ENCODE peak calls at places on chromosome 3, in four cellular contexts. G is H1, R is IMR-90, N is mesendoderm. F is an unnamed sample.
A peak's percentile ranks its signal among the peaks of the same experiment; 100 is the strongest.

GRCh38 chr3:49422379-49423248 is at the start of gene AMT:
- DNase-seq in R (peak; percentile 30), N (peak; percentile 98), G (peak; percentile 82), F (peak; percentile 84)

GRCh38 chr3:149419816-149420215 is 42.4 kb upstream of the TM4SF1 start:
- DNase-seq in N (no peak), G (no peak), R (no peak), F (no peak)

GRCh38 chr3:14876942-14877341 is 58.2 kb downstream of the FGD5 start:
- DNase-seq in N (no peak), R (no peak), G (no peak), F (no peak)

GRCh38 chr3:189041482-189042090 is 130.2 kb upstream of the TPRG1 start:
- DNase-seq in G (peak; percentile 33), N (peak; percentile 87), R (peak; percentile 45), F (peak; percentile 86)

GRCh38 chr3:98612587-98612986 is 19.2 kb upstream of the CPOX start:
- DNase-seq in N (peak; percentile 80), G (peak; percentile 38), R (no peak), F (peak; percentile 18)

GRCh38 chr3:194001728-194002459 is 134.1 kb upstream of the HES1 start:
- DNase-seq in G (no peak), R (no peak), N (no peak), F (no peak)

GRCh38 chr3:48405343-48405881 is 24.5 kb downstream of the PLXNB1 start:
- DNase-seq in R (no peak), N (no peak), G (no peak), F (no peak)

GRCh38 chr3:177396707-177397106 is 199.4 kb upstream of the TBL1XR1 start:
- DNase-seq in N (no peak), R (no peak), G (no peak), F (no peak)

GRCh38 chr3:123068227-123069020 is 1.6 kb downstream of the PDIA5 start:
- DNase-seq in N (peak; percentile 87), R (no peak), G (no peak), F (no peak)

GRCh38 chr3:31819441-31819840 is 161.6 kb downstream of the OSBPL10 start:
- DNase-seq in R (no peak), G (no peak), N (no peak), F (no peak)

DNA sequence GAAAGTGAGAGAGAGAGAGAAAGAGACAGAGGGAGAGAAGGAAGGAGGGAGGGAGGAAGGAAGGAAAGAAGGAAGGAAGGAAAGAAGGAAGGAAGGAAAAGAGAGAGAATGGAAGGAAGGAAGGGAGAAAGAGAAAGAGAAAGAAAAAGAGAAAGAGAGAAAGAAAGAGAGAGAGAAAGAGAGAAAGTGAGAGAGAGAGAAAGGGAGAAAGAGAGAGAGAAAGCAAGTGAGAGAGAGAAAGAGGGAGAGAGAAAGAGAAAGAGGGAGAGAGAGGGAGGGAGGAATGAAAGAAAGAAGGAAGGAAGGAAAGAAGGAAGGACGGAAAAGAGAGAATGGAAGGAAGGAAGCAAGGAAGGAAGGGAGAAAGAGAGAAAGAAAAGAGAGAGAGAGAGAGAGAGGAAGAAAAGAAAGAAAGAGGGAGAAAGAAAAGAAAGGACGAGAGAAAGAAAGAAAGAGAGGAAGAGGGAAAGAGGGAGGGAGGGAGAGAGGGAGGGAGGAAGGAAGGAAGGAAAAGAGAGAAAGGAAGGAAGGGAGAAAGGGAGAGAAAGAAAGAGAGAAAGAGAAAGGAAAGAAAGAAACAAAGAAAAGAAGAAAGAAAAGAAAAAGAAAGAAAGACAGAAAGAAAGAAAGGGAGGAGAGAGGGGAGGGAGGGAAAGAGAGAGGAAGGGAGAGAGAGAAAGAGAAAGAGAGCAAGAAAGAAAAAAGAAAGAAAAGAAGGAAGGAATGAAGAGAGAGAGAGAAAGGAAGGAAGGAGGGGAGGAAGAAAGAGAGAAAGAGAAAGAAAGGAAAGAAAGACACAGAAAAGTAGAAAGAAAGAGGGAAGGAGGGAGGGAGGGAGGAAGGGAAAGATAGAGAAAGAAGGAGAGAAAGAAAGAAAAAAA is 10.8 kb downstream of the WNT7A start:
- DNase-seq in G (no peak), R (no peak), N (no peak), F (no peak)
- H3K4me1 ChIP-seq in G (peaks cover 6% of the 10 kb centered on the region), R (no peaks in the 10 kb centered on the region), N (no peaks in the 10 kb centered on the region), F (no peaks in the 10 kb centered on the region)

GRCh38 chr3:195584543-195584870 is 767 bp upstream of the APOD start:
- DNase-seq in N (no peak), R (no peak), G (no peak), F (no peak)
- H3K9ac ChIP-seq in N (no peak overlapping the region), R (no peak overlapping the region), G (no peak overlapping the region), F (no peak overlapping the region)

GRCh38 chr3:197575362-197575761 is 19.6 kb upstream of the BDH1 start:
- DNase-seq in N (no peak), R (no peak), G (no peak), F (no peak)
- H3K23ac ChIP-seq in N (peak overlapping the region; percentile 48), R (no peak overlapping the region), G (no peak overlapping the region), F (no peak overlapping the region)

GRCh38 chr3:106860182-106860581 is 517.1 kb upstream of the CCDC54 start:
- DNase-seq in N (no peak), G (no peak), R (peak; percentile 54), F (no peak)
- H3K4me1 ChIP-seq in N (no peaks in the 10 kb centered on the region), G (no peaks in the 10 kb centered on the region), R (peaks cover 1% of the 10 kb centered on the region), F (no peaks in the 10 kb centered on the region)

DNA sequence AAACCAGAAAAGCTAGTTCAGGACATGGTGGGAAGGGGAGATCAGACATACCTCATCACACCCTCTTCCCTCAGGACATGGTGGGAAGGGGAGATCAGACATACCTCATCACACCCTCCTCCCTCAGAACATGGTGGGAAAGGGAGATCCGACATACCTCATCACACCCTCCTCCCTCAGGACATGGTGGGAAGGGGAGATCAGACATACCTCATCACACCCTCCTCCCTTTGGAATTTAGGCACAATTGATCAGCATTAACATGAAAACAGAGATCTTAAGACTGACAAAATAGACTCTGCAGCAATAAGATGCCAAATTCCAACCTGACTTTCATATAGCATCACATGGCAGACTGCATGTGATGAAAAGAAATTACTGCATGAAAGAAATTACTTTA is 412.7 kb upstream of the ZNF717 start:
- DNase-seq in R (no peak), G (peak; percentile 19), N (peak; percentile 83), F (no peak)
- H3K9ac ChIP-seq in R (no peak overlapping the region), G (no peak overlapping the region), N (no peak overlapping the region), F (no peak overlapping the region)

DNA sequence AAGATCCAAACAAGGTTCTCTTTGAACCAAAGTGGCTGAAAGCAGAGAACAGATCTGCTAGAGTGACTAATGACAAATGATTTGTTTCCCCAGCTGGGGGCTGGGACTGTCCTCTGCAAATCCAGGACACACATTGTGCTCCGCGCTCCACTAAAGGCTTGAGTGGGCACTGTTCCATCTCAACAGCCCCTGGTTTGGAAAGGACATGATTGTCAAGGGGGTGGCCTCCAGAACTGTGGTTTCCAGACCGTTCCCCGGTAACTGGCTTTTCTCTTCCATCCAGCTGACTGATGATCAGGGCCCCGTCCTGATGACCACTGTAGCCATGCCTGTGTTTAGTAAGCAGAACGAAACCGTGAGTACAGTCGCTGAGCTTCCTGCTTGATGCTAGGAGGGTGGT is 91.0 kb downstream of the LRTM1 start:
- DNase-seq in N (no peak), G (no peak), R (no peak), F (no peak)
- H3K23ac ChIP-seq in N (no peak overlapping the region), G (no peak overlapping the region), R (no peak overlapping the region), F (no peak overlapping the region)